ENCODE peak calls at places on chromosomes 16 and 17, in four cellular contexts. C, I, E and U are unnamed samples.

GRCh38 chr17:40095944-40096791 is 4.2 kb downstream of the NR1D1 start:
- DNase-seq in E (no peak), C (no peak), I (peak), U (no peak)

GRCh38 chr17:76444518-76445311 is 8.2 kb downstream of the UBE2O start:
- DNase-seq in E (no peak), C (no peak), I (no peak), U (no peak)

GRCh38 chr17:77725851-77726250 is 232.7 kb upstream of the TNRC6C start:
- DNase-seq in E (no peak), C (no peak), I (no peak), U (no peak)

GRCh38 chr17:8947201-8947600 is 18.3 kb downstream of the PIK3R5 start:
- DNase-seq in C (no peak), E (no peak), I (no peak), U (no peak)

GRCh38 chr17:27502526-27503324 is 46.5 kb downstream of the KSR1 start:
- DNase-seq in I (no peak), E (no peak), C (no peak), U (no peak)

GRCh38 chr16:57994778-57995177 is 5.7 kb downstream of the ZNF319 start:
- DNase-seq in I (no peak), C (no peak), E (peak), U (peak)

GRCh38 chr17:78322858-78323455 is 36.9 kb downstream of the SOCS3 start:
- DNase-seq in C (no peak), I (no peak), E (no peak), U (no peak)

GRCh38 chr16:89397331-89397861 is 93.0 kb downstream of the ANKRD11 start:
- DNase-seq in C (no peak), I (no peak), E (no peak), U (no peak)

GRCh38 chr17:79538291-79538690 is 72.6 kb downstream of the RBFOX3 start:
- DNase-seq in E (no peak), I (no peak), C (no peak), U (no peak)

GRCh38 chr16:15032547-15033308 is 23.1 kb downstream of the NTAN1 start:
- DNase-seq in C (no peak), E (no peak), I (no peak), U (no peak)

GRCh38 chr17:33183487-33184026 is 109.5 kb downstream of the ASIC2 start:
- DNase-seq in I (no peak), E (no peak), C (no peak), U (no peak)

GRCh38 chr17:82318772-82319606 is 1.6 kb upstream of the CD7 start:
- DNase-seq in I (no peak), C (no peak), E (no peak), U (no peak)

GRCh38 chr17:28524476-28525415 is 18.6 kb downstream of the FOXN1 start:
- DNase-seq in C (peak), I (no peak), E (peak), U (no peak)

GRCh38 chr16:17403859-17404545 is 66.8 kb downstream of the XYLT1 start:
- DNase-seq in C (no peak), E (no peak), I (peak), U (no peak)

GRCh38 chr16:17407321-17407720 is 63.4 kb downstream of the XYLT1 start:
- DNase-seq in I (no peak), C (no peak), E (no peak), U (no peak)

GRCh38 chr16:17408296-17408695 is 62.5 kb downstream of the XYLT1 start:
- DNase-seq in E (no peak), C (no peak), I (no peak), U (no peak)

GRCh38 chr16:17403156-17403809 is 67.5 kb downstream of the XYLT1 start:
- DNase-seq in C (no peak), E (no peak), I (no peak), U (no peak)

GRCh38 chr16:17404903-17405691 is 65.7 kb downstream of the XYLT1 start:
- DNase-seq in C (no peak), I (no peak), E (no peak), U (no peak)
- TF ChIP-seq CHD4 in C (no peak), I (no peak), E (no peak), U (no peak)

DNA sequence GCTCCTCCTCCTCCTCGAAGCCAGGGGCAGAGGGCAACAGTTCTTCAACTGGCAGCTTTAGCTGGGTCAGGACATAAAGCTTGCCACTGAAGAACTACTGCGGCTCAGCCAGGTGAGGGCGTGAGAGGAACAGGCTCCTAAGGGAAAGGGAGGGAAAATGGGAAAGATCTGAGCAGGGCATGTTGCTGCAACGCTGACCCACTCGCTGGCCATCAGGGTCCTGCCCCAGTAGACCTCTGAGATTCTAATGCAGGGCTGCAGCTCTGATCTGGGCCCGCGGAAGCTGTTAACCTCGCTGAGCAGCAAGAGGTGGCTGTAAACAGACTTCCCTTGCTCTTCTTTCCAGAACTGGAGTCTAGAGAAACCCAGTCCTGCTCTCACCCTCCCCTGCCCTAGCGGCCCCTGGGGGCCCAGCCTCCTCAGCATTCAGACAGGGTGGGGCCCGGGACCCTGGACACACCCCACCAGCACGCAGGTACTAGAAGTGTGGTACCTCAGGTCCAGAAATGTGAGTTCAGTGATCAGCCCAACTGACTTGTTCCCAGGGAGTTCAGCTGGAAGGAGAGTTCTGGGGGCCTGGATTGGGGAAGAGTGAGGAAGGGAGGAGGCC is 3.8 kb upstream of the TLCD2 start:
- DNase-seq in E (peak), C (peak), I (no peak), U (no peak)
- TF ChIP-seq CHD4 in E (no peak), C (no peak), I (no peak), U (no peak)

DNA sequence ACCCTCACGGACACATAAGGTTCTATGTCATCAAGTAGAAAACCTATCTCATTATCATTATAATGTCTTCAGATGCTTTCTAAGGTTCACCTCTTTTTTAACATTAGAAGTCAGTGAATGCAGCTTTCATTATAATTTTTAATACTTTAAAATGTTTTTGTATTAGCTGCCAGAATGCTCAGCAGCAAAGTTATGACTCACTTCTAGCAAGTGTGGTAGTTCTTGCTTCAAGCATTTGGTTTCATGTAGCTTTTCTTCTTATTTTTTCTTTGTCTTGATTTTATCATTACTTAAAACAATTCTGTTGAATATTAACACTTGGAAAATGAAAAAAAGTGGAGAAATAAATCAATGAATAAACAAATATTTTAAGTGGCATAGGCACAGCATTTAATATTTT is 23.4 kb downstream of the LPCAT2 start:
- DNase-seq in C (no peak), I (no peak), E (no peak), U (no peak)
- TF ChIP-seq CHD4 in C (no peak), I (no peak), E (no peak), U (no peak)

GRCh38 chr16:70534949-70535348 is 11.3 kb downstream of the SF3B3 start:
- DNase-seq in I (no peak), E (no peak), C (no peak), U (peak)

GRCh38 chr16:70526403-70526802 is 2.8 kb downstream of the SF3B3 start:
- DNase-seq in C (no peak), I (no peak), E (no peak), U (peak)

GRCh38 chr16:70523621-70524405 is at the start of gene SF3B3:
- DNase-seq in I (no peak), C (peak), E (peak), U (peak)

GRCh38 chr16:70527315-70527996 is 3.8 kb downstream of the SF3B3 start:
- DNase-seq in I (no peak), E (no peak), C (no peak), U (no peak)

GRCh38 chr16:70529051-70529777 is 5.6 kb downstream of the SF3B3 start:
- DNase-seq in C (peak), I (no peak), E (peak), U (peak)
- TF ChIP-seq CHD4 in C (no peak), I (no peak), E (no peak), U (no peak)

DNA sequence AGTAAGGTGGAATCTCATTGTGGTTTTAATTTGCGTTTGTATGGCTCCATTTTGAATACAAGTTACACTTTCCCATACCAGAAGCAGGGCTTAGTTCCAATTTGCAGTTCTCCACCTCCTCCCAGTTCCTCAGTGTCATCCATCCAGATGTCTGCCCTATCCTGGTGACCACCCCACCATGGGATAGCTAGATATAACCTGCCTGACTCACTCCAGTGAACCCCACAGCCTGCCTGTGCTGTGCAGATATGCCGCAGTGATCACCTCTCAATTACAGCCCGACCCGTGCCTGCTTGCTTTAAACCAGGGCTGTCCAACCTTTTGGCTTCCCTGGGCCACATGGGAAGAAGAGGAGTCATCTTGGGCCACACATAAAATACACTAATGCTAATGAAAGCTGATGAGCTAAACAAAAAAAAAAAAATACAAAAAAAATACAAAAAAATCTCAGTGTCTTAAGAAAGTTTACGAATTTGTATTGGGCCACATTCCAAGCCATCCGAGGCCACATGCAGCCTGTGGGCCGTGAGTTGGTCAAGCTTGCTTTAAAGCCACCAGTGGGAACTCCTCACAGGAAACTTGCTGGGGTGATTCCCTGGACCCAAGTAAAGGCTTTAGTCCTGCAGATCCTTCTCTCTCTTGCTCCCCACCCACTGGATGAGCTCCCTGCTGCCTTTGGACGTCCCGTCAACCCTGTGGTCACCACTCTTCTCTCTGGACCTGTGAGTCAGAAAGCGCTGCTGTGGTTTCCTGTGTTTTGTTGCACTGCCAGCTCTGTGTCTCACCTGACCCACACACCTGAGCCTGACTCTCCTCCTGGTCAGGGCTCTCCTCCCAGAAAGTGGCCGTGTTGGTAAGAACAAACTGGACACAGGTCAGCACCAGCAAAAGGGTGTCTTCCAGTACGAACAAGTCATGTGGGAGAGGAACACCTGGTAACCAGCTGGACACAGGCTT is 83.0 kb downstream of the EMP2 start:
- DNase-seq in I (no peak), E (no peak), C (no peak), U (peak)
- TF ChIP-seq CHD4 in I (no peak), E (no peak), C (no peak), U (no peak)

GRCh38 chr16:87922250-87922871 is 14.0 kb downstream of the CA5A start:
- DNase-seq in I (no peak), C (no peak), E (no peak), U (no peak)

GRCh38 chr16:87926246-87927194 is 9.8 kb downstream of the CA5A start:
- DNase-seq in C (no peak), E (no peak), I (no peak), U (no peak)

GRCh38 chr16:87924041-87924851 is 12.1 kb downstream of the CA5A start:
- DNase-seq in E (no peak), C (no peak), I (peak), U (no peak)

GRCh38 chr16:87927195-87927562 is 9.2 kb downstream of the CA5A start:
- DNase-seq in I (no peak), C (no peak), E (no peak), U (no peak)

GRCh38 chr16:87924937-87925670 is 11.2 kb downstream of the CA5A start:
- DNase-seq in I (no peak), C (no peak), E (no peak), U (no peak)
- TF ChIP-seq CHD4 in I (no peak), C (no peak), E (no peak), U (no peak)

DNA sequence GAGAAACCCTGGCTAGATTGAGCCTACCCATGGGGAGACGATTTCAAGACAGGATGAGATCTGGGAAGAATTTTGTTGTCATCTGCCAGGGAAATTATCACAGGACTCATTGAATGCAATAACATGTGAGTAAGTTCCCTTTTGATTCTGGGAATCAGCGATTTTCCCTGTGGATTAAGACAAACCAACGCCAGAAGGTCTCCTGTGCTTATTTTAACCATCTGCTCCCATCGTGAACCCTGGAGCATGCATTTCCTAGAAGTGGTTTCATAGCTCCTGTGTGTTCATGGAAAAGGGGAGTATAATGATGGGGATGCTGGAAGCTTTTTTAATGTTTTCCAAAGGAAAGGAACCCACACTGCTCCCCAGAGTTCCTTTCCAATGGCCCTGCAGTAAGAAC is 21.0 kb upstream of the ARHGAP44 start:
- DNase-seq in I (no peak), C (no peak), E (no peak), U (no peak)
- TF ChIP-seq CHD4 in I (no peak), C (no peak), E (no peak), U (no peak)

GRCh38 chr17:47844230-47844629 is 3.2 kb upstream of the SCRN2 start:
- DNase-seq in C (no peak), E (peak), I (no peak), U (no peak)
- TF ChIP-seq CHD4 in C (no peak), E (no peak), I (no peak), U (no peak)

DNA sequence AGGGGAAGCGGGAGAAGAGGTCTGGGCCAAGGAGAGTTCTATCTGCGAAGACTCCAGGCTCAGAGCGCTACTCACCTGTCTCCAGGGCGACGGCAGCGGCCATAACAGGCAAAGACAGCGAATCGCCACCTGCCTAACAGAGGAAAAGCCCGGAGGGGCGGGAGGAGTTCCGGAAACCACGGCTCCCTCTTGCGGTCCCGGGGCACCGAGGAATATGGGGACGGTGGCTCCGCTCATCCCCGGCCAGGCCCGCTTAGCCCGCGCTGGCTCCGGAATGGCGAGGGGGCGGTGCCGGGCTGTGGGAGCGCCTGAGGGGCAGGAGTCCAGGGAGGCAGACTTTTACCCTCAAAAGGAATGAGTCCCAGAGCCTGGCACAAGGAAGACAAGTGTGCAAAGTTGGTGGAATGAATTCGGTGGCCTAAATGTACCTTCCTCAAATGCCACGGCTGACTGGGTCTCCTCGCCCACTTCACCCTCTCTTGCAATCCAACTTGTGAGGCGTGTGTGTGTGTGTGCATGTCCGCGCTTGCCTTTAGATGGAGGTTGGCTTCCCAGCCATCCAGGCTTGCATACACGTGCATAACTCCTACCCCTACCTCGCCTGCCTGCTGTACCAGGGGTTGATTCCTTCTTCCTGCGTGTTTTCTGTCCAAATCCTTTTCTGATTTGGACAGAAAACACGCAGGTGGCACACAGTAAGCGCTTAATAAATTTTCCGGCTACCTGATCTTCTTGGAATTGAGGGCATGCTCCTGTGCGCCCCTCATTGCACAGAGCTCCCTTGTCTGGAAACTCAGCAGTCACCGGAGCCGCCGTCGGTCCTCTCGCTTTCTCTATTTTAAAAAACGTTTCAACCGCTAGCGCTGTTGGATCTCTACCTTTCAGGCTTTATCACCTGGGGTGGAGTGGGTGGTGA is 3.5 kb downstream of the C17orf100 start:
- DNase-seq in C (no peak), E (no peak), I (no peak), U (no peak)
- TF ChIP-seq CHD4 in C (no peak), E (no peak), I (no peak), U (no peak)